ENCODE peak calls at places on chromosomes 7 and 10, in four cellular contexts. T is colonic mucosa, H is aorta, Y is HFF-Myc. M is an unnamed sample.

GRCh38 chr10:8130973-8131911 is 76.8 kb downstream of the GATA3 start:
- DNase-seq in H (no peak), T (no peak), Y (no peak), M (no peak)

GRCh38 chr7:35513192-35513591 is 181.7 kb downstream of the HERPUD2 start:
- DNase-seq in T (no peak), Y (no peak), H (no peak), M (no peak)

GRCh38 chr10:111275091-111275490 is 198.3 kb downstream of the ADRA2A start:
- DNase-seq in H (no peak), T (no peak), Y (no peak), M (no peak)

GRCh38 chr7:80833289-80834104 is 85.4 kb downstream of the SEMA3C start:
- DNase-seq in T (no peak), Y (no peak), H (no peak), M (no peak)

GRCh38 chr10:11328264-11329054 is 283.0 kb downstream of the USP6NL start:
- DNase-seq in Y (no peak), T (no peak), H (peak; percentile 58), M (peak; percentile 54)

GRCh38 chr10:5566606-5567005 is 41.8 kb downstream of the CALML3 start:
- DNase-seq in H (no peak), T (no peak), Y (no peak), M (no peak)

GRCh38 chr10:79404231-79404609 is 41.2 kb downstream of the ZCCHC24 start:
- DNase-seq in Y (no peak), H (peak; percentile 77), T (no peak), M (peak; percentile 81)

GRCh38 chr10:18822156-18822555 is 162.9 kb downstream of the ARL5B start:
- DNase-seq in T (no peak), H (no peak), Y (no peak), M (no peak)

GRCh38 chr7:139936760-139937310 is 107.8 kb downstream of the TBXAS1 start:
- DNase-seq in T (no peak), H (no peak), Y (no peak), M (no peak)

GRCh38 chr10:67772894-67773511 is 65.0 kb downstream of the DNAJC12 start:
- DNase-seq in H (no peak), Y (no peak), T (no peak), M (no peak)

GRCh38 chr10:34280599-34281374 is 534.3 kb downstream of the PARD3 start:
- DNase-seq in Y (peak; percentile 84), H (no peak), T (no peak), M (peak; percentile 39)

DNA sequence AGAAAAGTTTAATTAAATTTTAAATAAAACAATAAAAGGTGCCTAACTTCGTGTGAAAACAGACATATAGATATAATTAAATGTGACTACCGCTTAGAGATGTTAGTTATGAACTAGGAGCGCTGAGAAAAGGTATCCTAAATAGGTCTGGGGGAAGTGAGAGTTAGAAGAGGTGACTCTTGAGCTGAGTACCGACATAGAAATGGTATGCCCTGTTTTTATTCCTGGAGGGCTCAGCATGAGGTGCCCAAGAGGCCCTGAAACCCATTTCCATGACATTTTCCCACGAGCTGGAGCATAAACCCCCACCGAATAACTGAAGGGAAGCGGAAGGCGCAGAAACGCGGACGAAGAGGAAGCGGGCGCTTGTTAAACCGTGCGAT is 433 bp upstream of the STARD3NL start:
- DNase-seq in H (no peak), Y (no peak), T (no peak), M (no peak)
- H3K4me3 ChIP-seq in H (peak overlapping the region; percentile 70), Y (peak overlapping the region; percentile 92), T (peak overlapping the region; percentile 64), M (peak overlapping the region; percentile 90)

GRCh38 chr10:49186613-49187012 is 1.6 kb downstream of the TMEM273 start:
- DNase-seq in H (no peak), Y (no peak), T (no peak), M (no peak)
- H3K4me3 ChIP-seq in H (no peak overlapping the region), Y (no peak overlapping the region), T (peak overlapping the region; percentile 11), M (peak overlapping the region; percentile 56)

DNA sequence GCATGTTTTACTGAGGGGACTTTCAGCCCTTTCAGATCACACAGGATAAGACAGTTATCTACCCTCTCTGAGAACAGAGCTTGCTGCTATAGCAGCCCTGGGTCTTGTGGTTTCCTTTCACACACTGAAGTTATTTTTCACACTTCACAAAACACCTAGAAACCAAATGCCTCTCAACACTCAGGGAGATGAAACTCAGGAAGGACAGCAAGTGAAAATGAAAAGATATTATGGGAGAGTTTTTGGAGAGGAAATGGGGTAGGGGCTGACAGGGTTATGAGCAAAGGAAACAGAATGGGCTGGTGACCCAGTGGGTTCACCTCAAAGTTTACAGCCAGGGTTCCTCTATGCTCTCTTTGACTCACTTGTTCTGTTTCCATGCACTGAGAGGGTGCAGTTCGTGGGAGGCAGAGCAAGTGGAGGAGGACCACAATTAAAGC is 17.0 kb upstream of the GIMAP2 start:
- DNase-seq in Y (no peak), T (no peak), H (no peak), M (no peak)
- H3K4me3 ChIP-seq in Y (no peak overlapping the region), T (no peak overlapping the region), H (no peak overlapping the region), M (no peak overlapping the region)

DNA sequence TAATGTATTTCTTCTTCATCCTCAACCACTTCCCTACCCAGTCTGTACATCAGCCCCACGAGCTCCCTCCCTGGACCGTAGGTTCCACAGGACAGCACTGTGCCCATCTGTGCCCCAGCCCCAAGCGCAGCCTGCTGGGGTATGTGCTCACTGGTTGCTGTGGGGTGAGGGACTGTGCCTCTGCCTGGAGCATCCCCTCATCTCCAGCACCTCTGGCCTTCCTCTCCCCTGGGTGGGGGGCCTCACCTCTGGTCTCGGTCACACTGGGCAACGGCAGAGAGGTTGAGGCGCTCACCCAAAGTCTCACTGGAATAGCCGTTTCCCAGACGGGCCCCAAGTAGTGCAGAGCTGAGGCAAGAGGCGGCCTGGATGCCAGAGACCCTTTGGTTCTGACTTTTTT is 1.5 kb upstream of the PRKAR1B start:
- DNase-seq in Y (no peak), H (no peak), T (peak; percentile 15), M (no peak)
- H3K4me3 ChIP-seq in Y (peak overlapping the region; percentile 66), H (no peak overlapping the region), T (no peak overlapping the region), M (peak overlapping the region; percentile 32)

GRCh38 chr10:102781089-102781920 is 37.6 kb downstream of the WBP1L start:
- DNase-seq in H (no peak), T (no peak), Y (no peak), M (no peak)
- H3K4me3 ChIP-seq in H (no peak overlapping the region), T (no peak overlapping the region), Y (no peak overlapping the region), M (peak overlapping the region; percentile 81)

GRCh38 chr10:101216631-101217425 is 12.4 kb downstream of the LBX1 start:
- DNase-seq in Y (no peak), H (no peak), T (no peak), M (no peak)
- H3K4me3 ChIP-seq in Y (no peak overlapping the region), H (no peak overlapping the region), T (no peak overlapping the region), M (no peak overlapping the region)

DNA sequence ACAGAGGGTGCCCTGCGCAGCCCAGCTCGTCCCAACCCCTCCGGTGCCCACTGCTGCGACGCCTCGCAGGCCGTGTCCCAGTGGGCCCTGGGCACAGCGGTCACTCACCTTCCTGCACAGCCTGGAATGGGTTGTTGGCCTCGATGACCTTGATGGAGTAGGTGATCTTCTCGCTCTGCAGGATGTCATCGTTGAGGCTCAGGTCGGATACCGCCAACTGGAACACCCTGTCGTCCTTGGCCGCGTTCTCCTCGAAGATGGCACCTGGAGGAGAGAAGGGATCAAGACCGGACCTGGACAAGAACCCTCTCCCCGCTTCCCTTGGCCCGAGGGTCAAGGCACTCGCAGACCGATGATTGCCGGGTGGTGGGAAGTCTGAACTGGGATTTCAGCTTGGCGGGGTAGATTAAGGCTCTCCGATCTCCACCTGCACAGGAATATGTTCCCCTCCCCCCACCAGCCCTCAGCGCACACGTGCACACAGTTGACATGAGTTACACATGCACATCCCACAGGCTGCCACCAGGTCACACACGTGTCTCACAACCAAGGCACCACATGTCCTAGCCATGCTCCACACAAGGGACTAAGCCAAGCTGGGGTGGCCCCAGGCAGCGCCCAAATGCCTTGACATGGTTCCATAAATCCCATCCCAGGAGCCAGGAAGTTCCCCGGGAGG is 2.6 kb downstream of the GRID1 start:
- DNase-seq in Y (no peak), H (peak; percentile 38), T (no peak), M (no peak)
- H3K4me3 ChIP-seq in Y (no peak overlapping the region), H (no peak overlapping the region), T (no peak overlapping the region), M (peak overlapping the region; percentile 43)